ENCODE peak calls at places on chromosomes 13 and 19, in eight cellular contexts. G is AG09319, M is T-helper 2 cell, I is ELR, F is GM03348, R is uterus, O is anterior cingulate cortex, K is smooth muscle cell of the brain vasculature. T is an unnamed sample.
A peak's percentile ranks its signal among the peaks of the same experiment; 100 is the strongest.

GRCh38 chr19:42421591-42422031 is 5.6 kb downstream of the LIPE start:
- DNase-seq in G (no peak), M (no peak), I (peak; percentile 68), F (no peak), R (peak; percentile 60), O (no peak), K (no peak), T (peak; percentile 50)

GRCh38 chr13:109396266-109396665 is 390.1 kb downstream of the IRS2 start:
- DNase-seq in G (no peak), M (no peak), I (no peak), F (no peak), R (no peak), O (no peak), K (peak; percentile 40), T (peak; percentile 17)

GRCh38 chr19:35144600-35145436 is 1.8 kb downstream of the FXYD7 start:
- DNase-seq in G (no peak), M (peak; percentile 51), I (peak; percentile 59), F (no peak), R (no peak), O (no peak), K (no peak), T (peak; percentile 73)

GRCh38 chr19:44986389-44986788 is 14.9 kb upstream of the RELB start:
- DNase-seq in G (no peak), M (no peak), I (no peak), F (no peak), R (no peak), O (no peak), K (no peak), T (peak; percentile 74)

GRCh38 chr13:75161804-75162203 is 320.2 kb downstream of the TBC1D4 start:
- DNase-seq in G (no peak), M (no peak), I (no peak), F (no peak), R (no peak), O (no peak), K (no peak), T (no peak)

GRCh38 chr19:10327793-10328192 is 5.5 kb downstream of the RAVER1 start:
- DNase-seq in G (no peak), M (no peak), I (no peak), F (no peak), R (no peak), O (no peak), K (no peak), T (peak; percentile 39)

GRCh38 chr13:33509642-33510229 is 224.2 kb upstream of the STARD13 start:
- DNase-seq in G (no peak), M (no peak), I (peak; percentile 9), F (peak; percentile 43), R (peak; percentile 60), O (no peak), K (no peak), T (peak; percentile 49)

GRCh38 chr13:110957181-110957884 is 42.5 kb upstream of the ANKRD10 start:
- DNase-seq in G (no peak), M (no peak), I (peak; percentile 60), F (no peak), R (no peak), O (no peak), K (no peak), T (no peak)

GRCh38 chr13:64758520-64758919 is 2471.6 kb downstream of the PCDH9 start:
- DNase-seq in G (no peak), M (no peak), I (no peak), F (peak; percentile 24), R (no peak), O (no peak), K (no peak), T (no peak)

GRCh38 chr19:34236035-34236793 is 18.1 kb upstream of the GARRE1 start:
- DNase-seq in G (peak; percentile 90), M (no peak), I (no peak), F (peak; percentile 68), R (no peak), O (no peak), K (no peak), T (no peak)

GRCh38 chr13:102993348-102993747 is 72.9 kb downstream of the SLC10A2 start:
- DNase-seq in G (no peak), M (no peak), I (no peak), F (no peak), R (no peak), O (no peak), K (no peak), T (no peak)

GRCh38 chr13:110340812-110341444 is 33.8 kb downstream of the COL4A2 start:
- DNase-seq in G (no peak), M (peak; percentile 62), I (peak; percentile 88), F (no peak), R (peak; percentile 93), O (no peak), K (no peak), T (no peak)

GRCh38 chr13:49503951-49504350 is 8.2 kb downstream of the PHF11 start:
- DNase-seq in G (no peak), M (no peak), I (no peak), F (no peak), R (no peak), O (no peak), K (no peak), T (no peak)

GRCh38 chr13:113117956-113118327 is 4.7 kb upstream of the F10 start:
- DNase-seq in G (no peak), M (no peak), I (no peak), F (no peak), R (no peak), O (no peak), K (no peak), T (peak; percentile 74)

GRCh38 chr19:18940791-18941627 is at the start of gene HOMER3:
- DNase-seq in G (peak; percentile 16), M (peak; percentile 58), I (peak; percentile 76), F (peak; percentile 97), R (peak; percentile 74), O (peak; percentile 67), K (no peak), T (peak; percentile 100)

GRCh38 chr19:16930753-16931152 is 42.0 kb downstream of the F2RL3 start:
- DNase-seq in G (no peak), M (no peak), I (no peak), F (no peak), R (no peak), O (no peak), K (no peak), T (no peak)

GRCh38 chr13:111948811-111949210 is 118.1 kb upstream of the SOX1 start:
- DNase-seq in G (no peak), M (no peak), I (no peak), F (no peak), R (no peak), O (no peak), K (no peak), T (no peak)

GRCh38 chr19:45251452-45252354 is 632 bp downstream of the MARK4 start:
- DNase-seq in G (no peak), M (peak; percentile 28), I (peak; percentile 30), F (peak; percentile 75), R (no peak), O (no peak), K (no peak), T (peak; percentile 96)

GRCh38 chr13:50082426-50083283 is 67.4 kb downstream of the KCNRG start:
- DNase-seq in G (no peak), M (peak; percentile 89), I (peak; percentile 85), F (peak; percentile 35), R (peak; percentile 60), O (no peak), K (no peak), T (peak; percentile 69)

GRCh38 chr13:95494082-95494681 is 58.3 kb upstream of the CLDN10 start:
- DNase-seq in G (peak; percentile 27), M (peak; percentile 38), I (peak; percentile 66), F (peak; percentile 74), R (no peak), O (no peak), K (peak; percentile 37), T (peak; percentile 92)

GRCh38 chr13:99312493-99312883 is 5.3 kb upstream of the GPR183 start:
- DNase-seq in G (peak; percentile 98), M (peak; percentile 70), I (peak; percentile 97), F (peak; percentile 88), R (peak; percentile 63), O (peak; percentile 23), K (no peak), T (peak; percentile 70)

GRCh38 chr13:50721664-50721976 is 121.9 kb downstream of the DLEU7 start:
- DNase-seq in G (no peak), M (no peak), I (no peak), F (no peak), R (no peak), O (no peak), K (no peak), T (no peak)

T was measured in osteoblast.